ENCODE peak calls at places on chromosomes 13 and 19, in ten cellular contexts. A is uterus; I is LoVo; J is astrocyte; Y is thoracic aorta; L is frontal cortex; M is activated CD8-positive, alpha-beta T cell treated with anti-CD3 and anti-CD28 coated beads for 36 hours; U is psoas muscle; O is ACHN; E is ELR. S is an unnamed sample.

GRCh38 chr19:18646535-18647370 is 9.9 kb downstream of the KLHL26 start:
- DNase-seq in A (no peak), I (no peak), J (no peak), Y (no peak), L (no peak), M (no peak), U (no peak), O (no peak), E (no peak), S (no peak)

GRCh38 chr19:49512970-49513745 is 697 bp downstream of the FCGRT start:
- DNase-seq in A (peak; percentile 72), I (no peak), J (no peak), Y (no peak), L (no peak), M (peak; percentile 58), U (peak; percentile 81), O (peak; percentile 51), E (no peak), S (peak; percentile 86)

GRCh38 chr13:61084983-61085382 is 330.7 kb downstream of the PCDH20 start:
- DNase-seq in A (no peak), I (no peak), J (peak; percentile 65), Y (no peak), L (no peak), M (no peak), U (no peak), O (no peak), E (peak; percentile 11), S (peak; percentile 20)

GRCh38 chr13:112161441-112162301 is 94.7 kb downstream of the SOX1 start:
- DNase-seq in A (no peak), I (no peak), J (no peak), Y (no peak), L (no peak), M (no peak), U (no peak), O (no peak), E (no peak), S (peak; percentile 74)

GRCh38 chr13:112320303-112320702 is 55.9 kb upstream of the SPACA7 start:
- DNase-seq in A (no peak), I (no peak), J (no peak), Y (no peak), L (no peak), M (no peak), U (no peak), O (no peak), E (no peak), S (no peak)

GRCh38 chr19:4425531-4425930 is 23.1 kb downstream of the CHAF1A start:
- DNase-seq in A (no peak), I (no peak), J (peak; percentile 69), Y (no peak), L (no peak), M (no peak), U (no peak), O (no peak), E (peak; percentile 96), S (no peak)

GRCh38 chr19:17243854-17244617 is 1.7 kb downstream of the NR2F6 start:
- DNase-seq in A (peak; percentile 67), I (no peak), J (no peak), Y (no peak), L (no peak), M (no peak), U (peak; percentile 86), O (peak; percentile 49), E (peak; percentile 69), S (no peak)

GRCh38 chr19:14434543-14435319 is 1.6 kb downstream of the PKN1 start:
- DNase-seq in A (peak; percentile 72), I (peak; percentile 5), J (peak; percentile 61), Y (peak; percentile 36), L (no peak), M (peak; percentile 86), U (peak; percentile 77), O (peak; percentile 84), E (peak; percentile 75), S (no peak)

GRCh38 chr13:112870737-112871287 is 98.2 kb upstream of the MCF2L start:
- DNase-seq in A (no peak), I (no peak), J (no peak), Y (no peak), L (no peak), M (no peak), U (no peak), O (no peak), E (no peak), S (no peak)

GRCh38 chr19:16301999-16302694 is 22.5 kb upstream of the KLF2 start:
- DNase-seq in A (no peak), I (peak; percentile 38), J (peak; percentile 64), Y (no peak), L (no peak), M (no peak), U (peak; percentile 84), O (peak; percentile 88), E (peak; percentile 60), S (no peak)

GRCh38 chr13:98480915-98481510 is 95.9 kb downstream of the STK24 start:
- DNase-seq in A (no peak), I (no peak), J (no peak), Y (no peak), L (no peak), M (peak; percentile 73), U (no peak), O (no peak), E (peak; percentile 61), S (no peak)

GRCh38 chr13:48161530-48162179 is 66.8 kb upstream of the MED4 start:
- DNase-seq in A (no peak), I (no peak), J (no peak), Y (peak; percentile 7), L (no peak), M (no peak), U (peak; percentile 54), O (no peak), E (no peak), S (no peak)

GRCh38 chr13:24675806-24676570 is 4.2 kb upstream of the ATP12A start:
- DNase-seq in A (no peak), I (no peak), J (no peak), Y (no peak), L (no peak), M (no peak), U (no peak), O (no peak), E (no peak), S (no peak)

GRCh38 chr19:56132316-56132822 is 8.7 kb upstream of the ZNF444 start:
- DNase-seq in A (peak; percentile 41), I (no peak), J (peak; percentile 64), Y (no peak), L (no peak), M (no peak), U (no peak), O (no peak), E (no peak), S (no peak)

GRCh38 chr13:40116008-40116407 is 460.5 kb downstream of the COG6 start:
- DNase-seq in A (peak; percentile 46), I (peak; percentile 93), J (peak; percentile 83), Y (no peak), L (no peak), M (peak; percentile 72), U (no peak), O (peak; percentile 45), E (peak; percentile 84), S (no peak)

GRCh38 chr13:101978546-101979315 is 423.1 kb downstream of the FGF14 start:
- DNase-seq in A (no peak), I (no peak), J (no peak), Y (no peak), L (no peak), M (no peak), U (no peak), O (no peak), E (no peak), S (no peak)

GRCh38 chr19:33268162-33268991 is 34.0 kb downstream of the CEBPA start:
- DNase-seq in A (no peak), I (no peak), J (no peak), Y (no peak), L (no peak), M (no peak), U (peak; percentile 50), O (no peak), E (no peak), S (no peak)

GRCh38 chr19:52248256-52248655 is 21.1 kb upstream of the ZNF766 start:
- DNase-seq in A (peak; percentile 24), I (peak; percentile 39), J (no peak), Y (no peak), L (no peak), M (peak; percentile 85), U (peak; percentile 79), O (peak; percentile 4), E (peak; percentile 62), S (peak; percentile 69)

GRCh38 chr13:49418206-49418605 is 25.7 kb downstream of the CAB39L start:
- DNase-seq in A (no peak), I (no peak), J (no peak), Y (no peak), L (no peak), M (no peak), U (no peak), O (no peak), E (no peak), S (no peak)

GRCh38 chr19:43773725-43774102 is 7.1 kb downstream of the KCNN4 start:
- DNase-seq in A (no peak), I (no peak), J (no peak), Y (no peak), L (no peak), M (no peak), U (no peak), O (no peak), E (no peak), S (no peak)

GRCh38 chr13:85575110-85575509 is 224.1 kb downstream of the SLITRK6 start:
- DNase-seq in A (no peak), I (no peak), J (no peak), Y (no peak), L (no peak), M (no peak), U (no peak), O (no peak), E (no peak), S (no peak)

GRCh38 chr13:108031859-108032258 is 183.5 kb downstream of the LIG4 start:
- DNase-seq in A (no peak), I (no peak), J (no peak), Y (no peak), L (no peak), M (no peak), U (no peak), O (no peak), E (no peak), S (no peak)

GRCh38 chr13:51955841-51956603 is 55.2 kb downstream of the ATP7B start:
- DNase-seq in A (no peak), I (no peak), J (no peak), Y (no peak), L (no peak), M (no peak), U (no peak), O (no peak), E (no peak), S (no peak)

GRCh38 chr13:94617389-94618000 is 15.8 kb downstream of the GPR180 start:
- DNase-seq in A (no peak), I (peak; percentile 16), J (no peak), Y (no peak), L (no peak), M (peak; percentile 30), U (no peak), O (peak; percentile 32), E (peak; percentile 44), S (peak; percentile 55)

S was measured in A673.